ENCODE peak calls at places on chromosomes 1 and 21, in seven cellular contexts. K is stimulated activated CD4-positive, alpha-beta T cell treated with anti-CD3 and anti-CD28 coated beads, TNF-alpha, amount 100 ng/mL, for 4 hours; X is CD4-positive, alpha-beta T cell; F is foreskin fibroblast; C is NCI-H460; Z is HT-29; L is CD4-positive, alpha-beta memory T cell. P is an unnamed sample.

GRCh38 chr1:61268546-61269243 is 186.3 kb downstream of the NFIA start:
- DNase-seq in F (no peak), C (no peak), Z (no peak), X (no peak), K (no peak), L (no peak), P (no peak)

GRCh38 chr21:32572574-32573420 is 12.5 kb downstream of the TCP10L start:
- DNase-seq in F (no peak), X (no peak), L (no peak), K (no peak), C (peak), Z (peak), P (no peak)

GRCh38 chr1:39898648-39899603 is 2.8 kb downstream of the MYCL start:
- DNase-seq in Z (peak), C (no peak), F (peak), L (no peak), X (no peak), K (no peak), P (no peak)

GRCh38 chr1:159187647-159188374 is 16.4 kb downstream of the CADM3 start:
- DNase-seq in F (no peak), L (no peak), X (no peak), K (no peak), Z (no peak), C (no peak), P (no peak)

GRCh38 chr1:226912587-226913176 is 27.4 kb upstream of the COQ8A start:
- DNase-seq in L (peak), Z (peak), F (no peak), K (peak), X (peak), C (peak), P (peak)

GRCh38 chr1:170929835-170930554 is 5.3 kb upstream of the MROH9 start:
- DNase-seq in Z (peak), K (no peak), F (peak), L (peak), C (peak), X (no peak), P (no peak)

GRCh38 chr1:7422081-7422480 is 349.0 kb upstream of the VAMP3 start:
- DNase-seq in F (no peak), C (no peak), Z (no peak), K (no peak), L (no peak), X (no peak), P (peak)

GRCh38 chr1:182087951-182088350 is 26.4 kb upstream of the ZNF648 start:
- DNase-seq in C (no peak), X (no peak), K (no peak), F (no peak), L (peak), Z (peak), P (no peak)

GRCh38 chr1:29972664-29973063 is 736.3 kb downstream of the PTPRU start:
- DNase-seq in C (no peak), F (no peak), K (no peak), X (no peak), Z (no peak), L (no peak), P (no peak)

GRCh38 chr1:194024659-194025058 is 838.2 kb upstream of the B3GALT2 start:
- DNase-seq in X (no peak), C (no peak), L (no peak), K (no peak), F (no peak), Z (no peak), P (no peak)

P was measured in heart left ventricle.